ENCODE peak calls at places on chromosomes 2 and 18, in nine cellular contexts. K, C, H, M, S, L, R, N and G are unnamed samples. For H3K9me3, the result is how much of the 10 kb centered on the place peaks cover.

GRCh38 chr2:225020157-225020864 is 22.0 kb downstream of the DOCK10 start:
- DNase-seq in L (no peak), R (no peak), C (no peak), K (no peak), M (no peak), N (no peak), S (no peak), H (no peak), G (no peak)

GRCh38 chr2:188068093-188068492 is 223.6 kb upstream of the GULP1 start:
- DNase-seq in N (no peak), K (no peak), C (no peak), H (no peak), S (no peak), M (no peak), R (no peak), L (no peak), G (no peak)

GRCh38 chr2:4424153-4424552 is 720.8 kb downstream of the DCDC2C start:
- DNase-seq in R (no peak), N (no peak), S (no peak), H (no peak), M (no peak), L (no peak), C (no peak), K (no peak), G (no peak)

GRCh38 chr2:236918513-236918912 is 167.2 kb upstream of the COPS8 start:
- DNase-seq in R (no peak), C (no peak), M (no peak), N (no peak), H (no peak), L (no peak), S (peak), K (no peak), G (no peak)

GRCh38 chr2:46850742-46851141 is 64.9 kb downstream of the MCFD2 start:
- DNase-seq in R (peak), N (no peak), M (peak), K (no peak), H (peak), C (peak), S (no peak), L (no peak), G (no peak)

GRCh38 chr2:110153416-110153815 is 37.8 kb upstream of the MALL start:
- DNase-seq in C (no peak), M (no peak), S (no peak), L (no peak), H (no peak), N (no peak), K (no peak), R (no peak), G (no peak)

GRCh38 chr2:2222931-2223330 is 108.1 kb downstream of the MYT1L start:
- DNase-seq in C (no peak), H (no peak), K (no peak), M (no peak), N (no peak), L (no peak), S (no peak), R (no peak), G (no peak)

GRCh38 chr2:75577280-75577679 is 16.5 kb upstream of the EVA1A start:
- DNase-seq in S (no peak), K (no peak), L (no peak), H (no peak), M (no peak), N (no peak), R (no peak), C (no peak), G (no peak)

GRCh38 chr2:17166506-17166905 is 351.7 kb downstream of the RAD51AP2 start:
- DNase-seq in H (no peak), C (no peak), M (no peak), L (no peak), S (no peak), N (no peak), K (no peak), R (peak), G (no peak)

GRCh38 chr2:230849633-230850357 is 14.9 kb upstream of the ITM2C start:
- DNase-seq in K (peak), R (no peak), L (peak), S (peak), H (peak), M (peak), C (peak), N (peak), G (no peak)

GRCh38 chr2:64860321-64860751 is 128.9 kb upstream of the SLC1A4 start:
- DNase-seq in N (no peak), C (no peak), L (no peak), R (no peak), H (no peak), S (no peak), M (peak), K (no peak), G (no peak)

GRCh38 chr2:223100061-223100511 is 48.1 kb downstream of the KCNE4 start:
- DNase-seq in K (no peak), H (peak), S (no peak), R (no peak), C (no peak), N (no peak), M (no peak), L (no peak), G (no peak)

GRCh38 chr2:180980185-180980942 is at the start of gene UBE2E3:
- DNase-seq in N (peak), L (peak), M (peak), H (peak), C (peak), S (peak), K (peak), R (peak), G (peak)

GRCh38 chr2:12619975-12620374 is 96.8 kb upstream of the TRIB2 start:
- DNase-seq in L (no peak), N (no peak), M (no peak), H (no peak), S (no peak), R (no peak), K (no peak), C (no peak), G (peak)

GRCh38 chr2:241309684-241310117 is 5.8 kb downstream of the HDLBP start:
- DNase-seq in N (no peak), R (no peak), M (peak), S (no peak), H (no peak), K (peak), C (no peak), L (no peak), G (no peak)

GRCh38 chr2:27807476-27807875 is 36.0 kb downstream of the MRPL33 start:
- DNase-seq in L (peak), M (peak), C (peak), S (peak), R (peak), H (no peak), N (peak), K (no peak), G (peak)

GRCh38 chr2:185668710-185669109 is 69.9 kb upstream of the FSIP2 start:
- DNase-seq in L (no peak), N (no peak), K (no peak), C (no peak), H (no peak), R (no peak), M (no peak), S (no peak), G (no peak)

GRCh38 chr18:34222396-34223163 is 2.1 kb downstream of the NOL4 start:
- DNase-seq in M (no peak), C (peak), N (no peak), L (peak), K (no peak), S (peak), R (no peak), H (peak), G (peak)

GRCh38 chr2:240956935-240957655 is 41.3 kb upstream of the SNED1 start:
- DNase-seq in K (peak), C (no peak), N (no peak), S (no peak), H (peak), M (peak), L (no peak), R (no peak), G (no peak)

DNA sequence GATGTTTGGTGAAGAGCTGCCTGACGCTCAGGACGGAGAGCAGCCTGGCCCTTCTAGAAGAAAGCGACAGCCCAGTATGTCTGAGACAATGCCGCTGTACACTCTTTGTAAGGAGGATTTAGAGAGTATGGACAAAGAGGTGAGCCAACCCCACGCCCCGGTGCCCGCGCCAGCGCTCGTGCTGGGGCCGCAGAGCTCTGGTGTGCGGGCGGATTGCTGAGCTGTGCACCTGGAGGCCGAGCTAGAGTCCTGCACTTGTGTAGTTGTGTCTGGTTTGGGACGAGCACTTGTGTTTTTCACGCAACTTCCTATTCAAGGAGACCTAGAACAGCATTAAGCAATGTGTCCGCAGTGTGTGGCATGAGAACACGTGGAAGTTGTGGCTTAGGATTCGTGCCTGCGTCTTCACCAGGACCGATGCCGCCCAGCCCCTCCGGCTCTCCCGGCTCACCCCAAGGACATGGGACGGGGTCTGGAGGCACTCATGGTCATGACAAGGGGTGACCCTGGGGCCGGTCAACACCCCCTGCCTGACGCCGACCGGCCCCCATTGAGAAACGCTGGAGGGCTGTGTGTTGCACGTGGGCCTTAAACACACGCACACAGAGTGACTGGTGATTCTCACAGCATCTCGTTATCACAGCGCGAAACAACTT is 49.5 kb downstream of the CTDP1 start:
- DNase-seq in S (no peak), L (no peak), K (no peak), C (no peak), N (no peak), R (no peak), M (no peak), H (no peak), G (no peak)
- H3K9me3 ChIP-seq in S (under half), L (under half), K (under half), C (under half), N (under half), R (under half), M (half or more), H (under half), G (under half)

DNA sequence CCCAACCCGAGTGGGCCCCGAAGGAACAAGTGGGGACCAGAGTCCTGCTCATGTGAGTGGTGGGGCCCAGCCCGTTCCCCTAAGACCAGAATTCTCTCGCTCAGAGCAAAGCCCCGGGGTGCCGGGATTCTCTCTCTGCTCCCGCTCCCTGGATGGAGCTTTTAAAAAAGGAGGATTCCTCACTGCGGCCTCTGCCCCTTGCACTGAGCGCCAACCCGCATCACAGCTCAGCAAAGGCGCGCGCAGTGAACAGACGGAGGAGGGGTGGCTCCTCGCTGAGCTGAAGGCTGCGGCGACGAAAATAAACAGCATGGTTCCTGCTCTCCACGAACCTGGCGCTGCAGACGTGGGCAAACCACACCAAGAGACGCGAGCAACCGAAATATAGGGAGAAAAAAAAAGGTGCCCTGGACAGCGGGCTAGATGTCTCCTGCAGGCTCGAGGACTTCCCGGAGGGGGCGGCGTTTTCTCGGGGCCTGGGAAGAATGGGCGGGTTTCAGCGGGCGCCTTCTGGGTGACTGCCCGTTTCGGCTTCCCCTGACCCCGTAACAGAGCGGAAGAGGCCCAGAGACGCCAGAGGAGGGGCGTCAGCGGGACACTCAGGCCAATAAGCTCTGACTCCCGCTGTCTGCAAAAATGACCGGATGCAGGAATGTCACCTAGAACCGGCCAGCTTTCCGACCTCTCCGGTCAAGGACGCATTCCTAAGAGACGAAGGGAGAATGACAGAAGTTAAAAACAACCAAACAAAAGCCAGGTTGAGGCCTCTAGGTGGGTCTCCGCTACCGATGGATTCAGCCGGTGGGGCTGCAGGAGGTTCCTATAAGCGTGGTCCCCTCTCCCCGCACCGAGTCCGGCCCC is 819 bp upstream of the KLF11 start:
- DNase-seq in L (peak), N (no peak), K (no peak), S (peak), R (no peak), C (peak), M (peak), H (peak), G (no peak)
- H3K4me3 ChIP-seq in L (peak), N (no peak), K (peak), S (peak), R (peak), C (peak), M (peak), H (peak), G (no peak)

GRCh38 chr2:68992341-68992740 is 17.9 kb downstream of the GKN1 start:
- DNase-seq in M (no peak), H (no peak), C (no peak), S (no peak), N (no peak), K (no peak), L (no peak), R (no peak), G (no peak)
- TF ChIP-seq CTCF in M (no peak), H (no peak), C (no peak), S (no peak), N (no peak), K (no peak), L (no peak), R (no peak), G (no peak)

GRCh38 chr2:174362949-174363348 is 28.2 kb downstream of the SP9 start:
- DNase-seq in R (no peak), L (no peak), K (no peak), H (no peak), S (no peak), M (no peak), C (no peak), N (no peak), G (no peak)
- H3K9me3 ChIP-seq in R (under half), L (under half), K (under half), H (under half), S (under half), M (under half), C (under half), N (under half), G (under half)

GRCh38 chr2:168729455-168729854 is 73.0 kb upstream of the NOSTRIN start:
- DNase-seq in L (no peak), M (no peak), H (no peak), N (no peak), C (no peak), S (no peak), K (no peak), R (no peak), G (no peak)

GRCh38 chr2:168730391-168730790 is 72.0 kb upstream of the NOSTRIN start:
- DNase-seq in N (no peak), R (no peak), M (no peak), L (peak), K (no peak), C (no peak), H (no peak), S (no peak), G (no peak)

GRCh38 chr2:168726375-168726774 is 76.1 kb upstream of the NOSTRIN start:
- DNase-seq in S (no peak), H (no peak), N (no peak), M (no peak), R (no peak), L (no peak), K (no peak), C (no peak), G (no peak)

GRCh38 chr2:168731002-168731401 is 71.4 kb upstream of the NOSTRIN start:
- DNase-seq in K (no peak), M (no peak), C (no peak), H (no peak), L (no peak), N (no peak), R (no peak), S (no peak), G (no peak)

GRCh38 chr2:168727904-168728470 is 74.5 kb upstream of the NOSTRIN start:
- DNase-seq in L (no peak), M (no peak), R (no peak), H (no peak), K (no peak), S (no peak), N (no peak), C (no peak), G (no peak)
- H3K4me3 ChIP-seq in L (no peak), M (no peak), R (no peak), H (no peak), K (no peak), S (no peak), N (no peak), C (no peak), G (no peak)